ENCODE peak calls at places on chromosomes 4 and X, in ten cellular contexts. N, Y, R, Q, E, O, T, Z, X and B are unnamed samples.

GRCh38 chr4:11954093-11954492 is 525.4 kb upstream of the HS3ST1 start:
- DNase-seq in E (no peak), Y (no peak), R (no peak), Q (no peak), Z (no peak), N (no peak), O (no peak), T (no peak), X (no peak), B (peak)

GRCh38 chrX:150902434-150903109 is 4.1 kb upstream of the CD99L2 start:
- DNase-seq in O (no peak), N (no peak), Q (no peak), E (no peak), X (no peak), T (no peak), Z (peak), R (no peak), Y (no peak), B (peak)

GRCh38 chr4:113049421-113050355 is at the start of gene ANK2:
- DNase-seq in Z (peak), E (no peak), O (no peak), R (no peak), Y (no peak), X (no peak), Q (no peak), N (no peak), T (no peak), B (peak)

GRCh38 chr4:5710065-5710961 is 688 bp upstream of the EVC start:
- DNase-seq in T (peak), X (no peak), O (no peak), N (no peak), Z (peak), Y (no peak), E (no peak), R (no peak), Q (no peak), B (peak)

GRCh38 chr4:128718793-128719192 is 90.7 kb upstream of the JADE1 start:
- DNase-seq in Z (no peak), N (no peak), O (no peak), Q (peak), T (peak), R (no peak), E (no peak), Y (no peak), X (no peak), B (no peak)

GRCh38 chrX:44244008-44244407 is 99.5 kb downstream of the EFHC2 start:
- DNase-seq in E (no peak), N (no peak), O (no peak), Z (no peak), R (no peak), Y (no peak), T (peak), X (peak), Q (no peak), B (no peak)

GRCh38 chr4:165440415-165440882 is 61.6 kb downstream of the CPE start:
- DNase-seq in N (no peak), T (peak), R (no peak), Q (no peak), E (no peak), O (peak), Z (no peak), X (no peak), Y (no peak), B (no peak)

GRCh38 chr4:113449407-113449974 is 312.0 kb downstream of the CAMK2D start:
- DNase-seq in Y (no peak), T (no peak), Q (no peak), N (no peak), Z (no peak), O (no peak), X (no peak), E (no peak), R (no peak), B (no peak)

GRCh38 chr4:54322817-54323417 is 93.8 kb downstream of the PDGFRA start:
- DNase-seq in Y (peak), O (peak), R (peak), Z (peak), N (peak), Q (peak), T (peak), E (no peak), X (peak), B (peak)

GRCh38 chr4:26248647-26249046 is 72.2 kb upstream of the RBPJ start:
- DNase-seq in N (no peak), E (no peak), Z (no peak), O (no peak), T (peak), Y (no peak), Q (no peak), R (no peak), X (no peak), B (peak)

GRCh38 chr4:87038837-87039715 is 104.3 kb downstream of the AFF1 start:
- DNase-seq in Y (no peak), Z (peak), Q (peak), O (peak), T (peak), R (no peak), N (no peak), E (no peak), X (no peak), B (peak)